ENCODE peak calls at places on chromosomes 13 and 19, in six cellular contexts. One of them, this sample, is unnamed.

GRCh38 chr13:24307211-24308067 is 1.9 kb upstream of the C1QTNF9 start:
- DNase-seq in PC-9: peak
- DNase-seq in cortex of kidney: no peak
- DNase-seq in NCI-H2081: peak
- DNase-seq in neural progenitor cell: peak
- DNase-seq in GM10248: no peak
- DNase-seq in this sample: peak

GRCh38 chr19:7644550-7644877 is 7.6 kb downstream of the STXBP2 start:
- DNase-seq in PC-9: no peak
- DNase-seq in cortex of kidney: no peak
- DNase-seq in NCI-H2081: no peak
- DNase-seq in neural progenitor cell: no peak
- DNase-seq in GM10248: no peak
- DNase-seq in this sample: no peak

GRCh38 chr13:106376411-106377112 is 158.9 kb downstream of the EFNB2 start:
- DNase-seq in PC-9: peak
- DNase-seq in cortex of kidney: no peak
- DNase-seq in NCI-H2081: no peak
- DNase-seq in neural progenitor cell: no peak
- DNase-seq in GM10248: no peak
- DNase-seq in this sample: peak

GRCh38 chr19:31105761-31106160 is 243.5 kb downstream of the TSHZ3 start:
- DNase-seq in PC-9: no peak
- DNase-seq in cortex of kidney: no peak
- DNase-seq in NCI-H2081: no peak
- DNase-seq in neural progenitor cell: no peak
- DNase-seq in GM10248: no peak
- DNase-seq in this sample: no peak

GRCh38 chr13:110757296-110757695 is 43.8 kb downstream of the ING1 start:
- DNase-seq in PC-9: no peak
- DNase-seq in cortex of kidney: no peak
- DNase-seq in NCI-H2081: no peak
- DNase-seq in neural progenitor cell: no peak
- DNase-seq in GM10248: no peak
- DNase-seq in this sample: no peak

GRCh38 chr19:50427997-50428425 is 4.7 kb upstream of the MYBPC2 start:
- DNase-seq in PC-9: no peak
- DNase-seq in cortex of kidney: no peak
- DNase-seq in NCI-H2081: no peak
- DNase-seq in neural progenitor cell: peak
- DNase-seq in GM10248: peak
- DNase-seq in this sample: peak

GRCh38 chr13:106550570-106551135 is 15.2 kb upstream of the EFNB2 start:
- DNase-seq in PC-9: no peak
- DNase-seq in cortex of kidney: no peak
- DNase-seq in NCI-H2081: no peak
- DNase-seq in neural progenitor cell: no peak
- DNase-seq in GM10248: no peak
- DNase-seq in this sample: no peak

GRCh38 chr13:105847532-105848295 is 687.7 kb downstream of the EFNB2 start:
- DNase-seq in PC-9: no peak
- DNase-seq in cortex of kidney: no peak
- DNase-seq in NCI-H2081: peak
- DNase-seq in neural progenitor cell: no peak
- DNase-seq in GM10248: no peak
- DNase-seq in this sample: peak

GRCh38 chr19:41297628-41298326 is 12.2 kb upstream of the CCDC97 start:
- DNase-seq in PC-9: no peak
- DNase-seq in cortex of kidney: no peak
- DNase-seq in NCI-H2081: no peak
- DNase-seq in neural progenitor cell: no peak
- DNase-seq in GM10248: peak
- DNase-seq in this sample: no peak

GRCh38 chr19:35973487-35973886 is 21.5 kb upstream of the SDHAF1 start:
- DNase-seq in PC-9: no peak
- DNase-seq in cortex of kidney: no peak
- DNase-seq in NCI-H2081: no peak
- DNase-seq in neural progenitor cell: no peak
- DNase-seq in GM10248: no peak
- DNase-seq in this sample: peak

GRCh38 chr13:23433171-23434153 is at the start of gene SACS:
- DNase-seq in PC-9: no peak
- DNase-seq in cortex of kidney: no peak
- DNase-seq in NCI-H2081: peak
- DNase-seq in neural progenitor cell: peak
- DNase-seq in GM10248: no peak
- DNase-seq in this sample: peak

GRCh38 chr19:29942404-29943261 is 594 bp downstream of the URI1 start:
- DNase-seq in PC-9: no peak
- DNase-seq in cortex of kidney: no peak
- DNase-seq in NCI-H2081: peak
- DNase-seq in neural progenitor cell: peak
- DNase-seq in GM10248: peak
- DNase-seq in this sample: peak

GRCh38 chr13:69124996-69125395 is 982.6 kb upstream of the ATXN8OS start:
- DNase-seq in PC-9: no peak
- DNase-seq in cortex of kidney: no peak
- DNase-seq in NCI-H2081: no peak
- DNase-seq in neural progenitor cell: no peak
- DNase-seq in GM10248: no peak
- DNase-seq in this sample: no peak

GRCh38 chr13:38308736-38309135 is 40.9 kb upstream of the UFM1 start:
- DNase-seq in PC-9: peak
- DNase-seq in cortex of kidney: no peak
- DNase-seq in NCI-H2081: no peak
- DNase-seq in neural progenitor cell: no peak
- DNase-seq in GM10248: no peak
- DNase-seq in this sample: no peak

GRCh38 chr13:80441968-80442367 is 101.0 kb upstream of the SPRY2 start:
- DNase-seq in PC-9: no peak
- DNase-seq in cortex of kidney: no peak
- DNase-seq in NCI-H2081: no peak
- DNase-seq in neural progenitor cell: no peak
- DNase-seq in GM10248: no peak
- DNase-seq in this sample: no peak

GRCh38 chr13:31248361-31248760 is 48.6 kb downstream of the B3GLCT start:
- DNase-seq in PC-9: no peak
- DNase-seq in cortex of kidney: no peak
- DNase-seq in NCI-H2081: no peak
- DNase-seq in neural progenitor cell: no peak
- DNase-seq in GM10248: no peak
- DNase-seq in this sample: no peak

GRCh38 chr13:111295896-111296295 is 24.5 kb upstream of the TEX29 start:
- DNase-seq in PC-9: no peak
- DNase-seq in cortex of kidney: no peak
- DNase-seq in NCI-H2081: no peak
- DNase-seq in neural progenitor cell: no peak
- DNase-seq in GM10248: no peak
- DNase-seq in this sample: no peak

GRCh38 chr19:47700934-47701716 is 12.1 kb upstream of the EHD2 start:
- DNase-seq in PC-9: no peak
- DNase-seq in cortex of kidney: no peak
- DNase-seq in NCI-H2081: no peak
- DNase-seq in neural progenitor cell: no peak
- DNase-seq in GM10248: no peak
- DNase-seq in this sample: no peak

GRCh38 chr19:51702754-51703654 is 9.9 kb downstream of the SPACA6 start:
- DNase-seq in PC-9: no peak
- DNase-seq in cortex of kidney: no peak
- DNase-seq in NCI-H2081: no peak
- DNase-seq in neural progenitor cell: peak
- DNase-seq in GM10248: peak
- DNase-seq in this sample: peak

GRCh38 chr13:79385694-79386093 is 20.4 kb downstream of the RBM26 start:
- DNase-seq in PC-9: no peak
- DNase-seq in cortex of kidney: no peak
- DNase-seq in NCI-H2081: no peak
- DNase-seq in neural progenitor cell: no peak
- DNase-seq in GM10248: peak
- DNase-seq in this sample: peak

GRCh38 chr19:10122066-10122465 is 2.4 kb upstream of the EIF3G start:
- DNase-seq in PC-9: no peak
- DNase-seq in cortex of kidney: no peak
- DNase-seq in NCI-H2081: no peak
- DNase-seq in neural progenitor cell: no peak
- DNase-seq in GM10248: no peak
- DNase-seq in this sample: no peak

GRCh38 chr13:49419292-49419691 is 24.6 kb downstream of the CAB39L start:
- DNase-seq in PC-9: no peak
- DNase-seq in cortex of kidney: no peak
- DNase-seq in NCI-H2081: no peak
- DNase-seq in neural progenitor cell: no peak
- DNase-seq in GM10248: no peak
- DNase-seq in this sample: no peak

GRCh38 chr13:38624822-38625221 is 62.1 kb upstream of the FREM2 start:
- DNase-seq in PC-9: no peak
- DNase-seq in cortex of kidney: no peak
- DNase-seq in NCI-H2081: peak
- DNase-seq in neural progenitor cell: no peak
- DNase-seq in GM10248: no peak
- DNase-seq in this sample: peak

GRCh38 chr19:21921691-21922180 is 85.8 kb upstream of the ZNF43 start:
- DNase-seq in PC-9: no peak
- DNase-seq in cortex of kidney: no peak
- DNase-seq in NCI-H2081: no peak
- DNase-seq in neural progenitor cell: no peak
- DNase-seq in GM10248: no peak
- DNase-seq in this sample: no peak

GRCh38 chr19:3543150-3544053 is 4.4 kb downstream of the TEKTIP1 start:
- DNase-seq in PC-9: no peak
- DNase-seq in cortex of kidney: no peak
- DNase-seq in NCI-H2081: no peak
- DNase-seq in neural progenitor cell: no peak
- DNase-seq in GM10248: no peak
- DNase-seq in this sample: no peak

GRCh38 chr19:51318687-51319675 is 7.5 kb downstream of the IGLON5 start:
- DNase-seq in PC-9: no peak
- DNase-seq in cortex of kidney: no peak
- DNase-seq in NCI-H2081: no peak
- DNase-seq in neural progenitor cell: peak
- DNase-seq in GM10248: no peak
- DNase-seq in this sample: no peak

GRCh38 chr13:90485441-90485840 is 862.0 kb upstream of the MIR17HG start:
- DNase-seq in PC-9: no peak
- DNase-seq in cortex of kidney: no peak
- DNase-seq in NCI-H2081: no peak
- DNase-seq in neural progenitor cell: no peak
- DNase-seq in GM10248: no peak
- DNase-seq in this sample: no peak

GRCh38 chr19:1266818-1267440 is 2.2 kb upstream of the CIRBP start:
- DNase-seq in PC-9: no peak
- DNase-seq in cortex of kidney: no peak
- DNase-seq in NCI-H2081: peak
- DNase-seq in neural progenitor cell: peak
- DNase-seq in GM10248: no peak
- DNase-seq in this sample: peak

GRCh38 chr13:99471231-99472202 is 29.8 kb upstream of the TM9SF2 start:
- DNase-seq in PC-9: peak
- DNase-seq in cortex of kidney: no peak
- DNase-seq in NCI-H2081: no peak
- DNase-seq in neural progenitor cell: no peak
- DNase-seq in GM10248: no peak
- DNase-seq in this sample: peak